ENCODE peak calls at places on chromosomes 12 and 14, in six cellular contexts. One of them, this sample, is unnamed.
A peak's percentile ranks its signal among the peaks of the same experiment; 100 is the strongest.

GRCh38 chr12:91763654-91764439 is 381.8 kb downstream of the BTG1 start:
- DNase-seq in small intestine: no peak
- DNase-seq in HEK293T: no peak
- DNase-seq in skeletal muscle cell: no peak
- DNase-seq in hippocampal formation: no peak
- DNase-seq in astrocyte of the cerebellum: no peak
- DNase-seq in this sample: no peak

GRCh38 chr12:5882511-5883185 is 62.4 kb downstream of the ANO2 start:
- DNase-seq in small intestine: no peak
- DNase-seq in HEK293T: no peak
- DNase-seq in skeletal muscle cell: no peak
- DNase-seq in hippocampal formation: no peak
- DNase-seq in astrocyte of the cerebellum: no peak
- DNase-seq in this sample: no peak

GRCh38 chr12:106030210-106031175 is 108.3 kb downstream of the NUAK1 start:
- DNase-seq in small intestine: no peak
- DNase-seq in HEK293T: no peak
- DNase-seq in skeletal muscle cell: peak; percentile 83
- DNase-seq in hippocampal formation: no peak
- DNase-seq in astrocyte of the cerebellum: peak; percentile 72
- DNase-seq in this sample: no peak

GRCh38 chr14:105316563-105316941 is 2.0 kb downstream of the PACS2 start:
- DNase-seq in small intestine: no peak
- DNase-seq in HEK293T: no peak
- DNase-seq in skeletal muscle cell: no peak
- DNase-seq in hippocampal formation: no peak
- DNase-seq in astrocyte of the cerebellum: no peak
- DNase-seq in this sample: no peak

GRCh38 chr12:63410197-63410596 is 258.1 kb downstream of the DPY19L2 start:
- DNase-seq in small intestine: no peak
- DNase-seq in HEK293T: no peak
- DNase-seq in skeletal muscle cell: no peak
- DNase-seq in hippocampal formation: no peak
- DNase-seq in astrocyte of the cerebellum: no peak
- DNase-seq in this sample: no peak

GRCh38 chr12:93279849-93280412 is 97.8 kb upstream of the NUDT4 start:
- DNase-seq in small intestine: no peak
- DNase-seq in HEK293T: no peak
- DNase-seq in skeletal muscle cell: no peak
- DNase-seq in hippocampal formation: no peak
- DNase-seq in astrocyte of the cerebellum: no peak
- DNase-seq in this sample: no peak

GRCh38 chr12:48995061-48995879 is 3.9 kb downstream of the DDN start:
- DNase-seq in small intestine: peak; percentile 80
- DNase-seq in HEK293T: peak; percentile 93
- DNase-seq in skeletal muscle cell: no peak
- DNase-seq in hippocampal formation: peak; percentile 47
- DNase-seq in astrocyte of the cerebellum: peak; percentile 46
- DNase-seq in this sample: no peak

GRCh38 chr14:104999361-104999760 is 13.8 kb downstream of the CLBA1 start:
- DNase-seq in small intestine: no peak
- DNase-seq in HEK293T: no peak
- DNase-seq in skeletal muscle cell: no peak
- DNase-seq in hippocampal formation: no peak
- DNase-seq in astrocyte of the cerebellum: no peak
- DNase-seq in this sample: no peak

GRCh38 chr14:78143489-78144145 is 26.6 kb upstream of the NRXN3 start:
- DNase-seq in small intestine: no peak
- DNase-seq in HEK293T: no peak
- DNase-seq in skeletal muscle cell: no peak
- DNase-seq in hippocampal formation: no peak
- DNase-seq in astrocyte of the cerebellum: peak; percentile 13
- DNase-seq in this sample: no peak

GRCh38 chr12:45363903-45364302 is 148.0 kb downstream of the ANO6 start:
- DNase-seq in small intestine: no peak
- DNase-seq in HEK293T: no peak
- DNase-seq in skeletal muscle cell: no peak
- DNase-seq in hippocampal formation: no peak
- DNase-seq in astrocyte of the cerebellum: no peak
- DNase-seq in this sample: no peak

GRCh38 chr12:123854232-123854631 is 92.1 kb downstream of the DNAH10 start:
- DNase-seq in small intestine: no peak
- DNase-seq in HEK293T: no peak
- DNase-seq in skeletal muscle cell: no peak
- DNase-seq in hippocampal formation: no peak
- DNase-seq in astrocyte of the cerebellum: no peak
- DNase-seq in this sample: no peak

GRCh38 chr14:49497267-49497666 is 88.9 kb downstream of the RPS29 start:
- DNase-seq in small intestine: no peak
- DNase-seq in HEK293T: no peak
- DNase-seq in skeletal muscle cell: no peak
- DNase-seq in hippocampal formation: no peak
- DNase-seq in astrocyte of the cerebellum: no peak
- DNase-seq in this sample: no peak

GRCh38 chr12:34404377-34405285 is 382.3 kb downstream of the ALG10 start:
- DNase-seq in small intestine: no peak
- DNase-seq in HEK293T: peak; percentile 1
- DNase-seq in skeletal muscle cell: no peak
- DNase-seq in hippocampal formation: no peak
- DNase-seq in astrocyte of the cerebellum: no peak
- DNase-seq in this sample: no peak

GRCh38 chr14:28242895-28243294 is 523.7 kb upstream of the FOXG1 start:
- DNase-seq in small intestine: no peak
- DNase-seq in HEK293T: no peak
- DNase-seq in skeletal muscle cell: no peak
- DNase-seq in hippocampal formation: no peak
- DNase-seq in astrocyte of the cerebellum: no peak
- DNase-seq in this sample: no peak

GRCh38 chr12:32183646-32184045 is 77.0 kb downstream of the BICD1 start:
- DNase-seq in small intestine: no peak
- DNase-seq in HEK293T: no peak
- DNase-seq in skeletal muscle cell: no peak
- DNase-seq in hippocampal formation: no peak
- DNase-seq in astrocyte of the cerebellum: no peak
- DNase-seq in this sample: no peak

GRCh38 chr12:76883826-76884225 is 5.0 kb upstream of the CSRP2 start:
- DNase-seq in small intestine: no peak
- DNase-seq in HEK293T: no peak
- DNase-seq in skeletal muscle cell: peak; percentile 59
- DNase-seq in hippocampal formation: no peak
- DNase-seq in astrocyte of the cerebellum: no peak
- DNase-seq in this sample: no peak

GRCh38 chr12:51269174-51270066 is 795 bp downstream of the SMAGP start:
- DNase-seq in small intestine: peak; percentile 81
- DNase-seq in HEK293T: peak; percentile 39
- DNase-seq in skeletal muscle cell: no peak
- DNase-seq in hippocampal formation: no peak
- DNase-seq in astrocyte of the cerebellum: no peak
- DNase-seq in this sample: peak; percentile 53